ENCODE peak calls at places on chromosomes 11 and 22, in six cellular contexts. S is CD4-positive, CD25-positive, alpha-beta regulatory T cell; U is germinal center; Z is hippocampal formation; E is MG63; M is KBM-7. X is an unnamed sample.

GRCh38 chr22:46522743-46523300 is 14.6 kb downstream of the CELSR1 start:
- DNase-seq in S (no peak), U (no peak), M (no peak), E (no peak), Z (no peak), X (no peak)

GRCh38 chr11:124470516-124471231 is 25.2 kb upstream of the OR8B8 start:
- DNase-seq in M (no peak), E (no peak), S (no peak), Z (no peak), U (no peak), X (peak)

GRCh38 chr11:3736816-3737215 is 60.5 kb downstream of the NUP98 start:
- DNase-seq in E (no peak), U (no peak), S (no peak), M (no peak), Z (no peak), X (no peak)

GRCh38 chr11:123797065-123797940 is 8.8 kb downstream of the OR6M1 start:
- DNase-seq in Z (no peak), S (no peak), U (no peak), E (no peak), M (no peak), X (no peak)

GRCh38 chr11:116727990-116728389 is 44.8 kb downstream of the BUD13 start:
- DNase-seq in U (no peak), M (no peak), S (no peak), Z (no peak), E (no peak), X (no peak)

GRCh38 chr22:40951795-40952602 is 821 bp downstream of the RBX1 start:
- DNase-seq in E (no peak), S (peak), M (no peak), Z (no peak), U (no peak), X (no peak)

GRCh38 chr11:78419327-78419726 is 1.7 kb upstream of the GAB2 start:
- DNase-seq in Z (no peak), U (no peak), S (no peak), E (peak), M (no peak), X (peak)

GRCh38 chr11:45850446-45850845 is 3.2 kb downstream of the CRY2 start:
- DNase-seq in Z (no peak), E (no peak), U (no peak), M (no peak), S (no peak), X (no peak)

GRCh38 chr11:69560141-69560790 is 78.8 kb downstream of the LINC01488 start:
- DNase-seq in S (no peak), U (no peak), E (no peak), Z (no peak), M (no peak), X (no peak)

GRCh38 chr11:62671272-62671603 is 235 bp upstream of the UQCC3 start:
- DNase-seq in U (no peak), M (no peak), S (peak), E (no peak), Z (no peak), X (no peak)

GRCh38 chr22:24744638-24745037 is 29.9 kb downstream of the PIWIL3 start:
- DNase-seq in S (no peak), U (no peak), M (no peak), Z (no peak), E (no peak), X (no peak)

GRCh38 chr11:10669258-10670033 is 24.1 kb downstream of the IRAG1 start:
- DNase-seq in M (no peak), Z (no peak), E (peak), S (no peak), U (no peak), X (peak)

GRCh38 chr22:32475428-32476010 is 908 bp downstream of the FBXO7 start:
- DNase-seq in S (peak), Z (no peak), U (peak), E (peak), M (no peak), X (no peak)

GRCh38 chr22:36816635-36817428 is at the start of gene PVALB:
- DNase-seq in E (peak), M (peak), Z (no peak), S (peak), U (no peak), X (peak)

GRCh38 chr11:10688401-10688800 is 5.2 kb downstream of the IRAG1 start:
- DNase-seq in E (no peak), S (no peak), M (no peak), U (no peak), Z (no peak), X (peak)

GRCh38 chr11:13687271-13687670 is 18.8 kb downstream of the FAR1 start:
- DNase-seq in E (no peak), Z (no peak), U (no peak), M (no peak), S (no peak), X (no peak)

GRCh38 chr11:87299041-87299481 is 261.3 kb downstream of the TMEM135 start:
- DNase-seq in M (peak), U (no peak), S (peak), E (no peak), Z (no peak), X (no peak)

GRCh38 chr22:30325065-30325720 is 1.5 kb downstream of the TBC1D10A start:
- DNase-seq in M (no peak), E (peak), Z (no peak), S (no peak), U (no peak), X (peak)

GRCh38 chr11:16572946-16573345 is 165.5 kb upstream of the C11orf58 start:
- DNase-seq in Z (no peak), S (no peak), U (no peak), M (no peak), E (no peak), X (no peak)

GRCh38 chr11:87425943-87426342 is 388.2 kb downstream of the TMEM135 start:
- DNase-seq in Z (no peak), U (no peak), E (peak), S (no peak), M (no peak), X (no peak)

GRCh38 chr11:35792148-35792845 is 129.7 kb downstream of the TRIM44 start:
- DNase-seq in E (peak), Z (no peak), M (no peak), S (no peak), U (no peak), X (no peak)

GRCh38 chr11:13535819-13536218 is 40.0 kb upstream of the PTH start:
- DNase-seq in U (no peak), Z (no peak), M (peak), S (no peak), E (no peak), X (no peak)

GRCh38 chr11:117187428-117187798 is 8.9 kb downstream of the SIDT2 start:
- DNase-seq in S (no peak), Z (no peak), E (no peak), U (no peak), M (no peak), X (no peak)

GRCh38 chr22:38792833-38793232 is 1.1 kb downstream of the DNAL4 start:
- DNase-seq in Z (no peak), E (no peak), U (no peak), M (no peak), S (no peak), X (peak)

GRCh38 chr11:65298131-65298535 is 16.5 kb upstream of the CDC42EP2 start:
- DNase-seq in M (no peak), Z (peak), E (no peak), U (no peak), S (no peak), X (no peak)

GRCh38 chr11:46064221-46064620 is 57.0 kb downstream of the PHF21A start:
- DNase-seq in Z (no peak), M (no peak), E (no peak), S (no peak), U (no peak), X (no peak)

GRCh38 chr11:88103337-88104206 is 71.7 kb downstream of the RAB38 start:
- DNase-seq in M (peak), Z (no peak), U (peak), S (peak), E (peak), X (peak)

GRCh38 chr11:10288316-10288715 is 5.7 kb downstream of the SBF2 start:
- DNase-seq in Z (no peak), U (no peak), S (no peak), E (no peak), M (no peak), X (no peak)

GRCh38 chr11:86637976-86638375 is 34.4 kb downstream of the ME3 start:
- DNase-seq in E (no peak), Z (no peak), U (no peak), S (no peak), M (no peak), X (peak)

GRCh38 chr11:14904745-14905103 is 12.7 kb upstream of the CYP2R1 start:
- DNase-seq in S (peak), E (peak), M (peak), U (peak), Z (peak), X (peak)

GRCh38 chr11:113864410-113864809 is 11.0 kb downstream of the USP28 start:
- DNase-seq in M (no peak), E (no peak), U (no peak), Z (no peak), S (no peak), X (no peak)

GRCh38 chr11:9535189-9535781 is 38.2 kb upstream of the WEE1 start:
- DNase-seq in M (peak), S (peak), E (peak), Z (peak), U (peak), X (peak)

GRCh38 chr11:118646393-118646792 is 33.1 kb downstream of the TREH start:
- DNase-seq in E (no peak), U (no peak), S (no peak), M (no peak), Z (no peak), X (no peak)

GRCh38 chr11:30561691-30562412 is 24.3 kb downstream of the MPPED2 start:
- DNase-seq in Z (no peak), E (no peak), M (no peak), S (no peak), U (no peak), X (no peak)